ENCODE peak calls at places on chromosomes 11 and 22, in four cellular contexts. F is PC-9, O is suprapubic skin, Q is hepatocyte. E is an unnamed sample.

GRCh38 chr22:31243339-31244043 is 31.4 kb downstream of the LIMK2 start:
- DNase-seq in O (no peak), F (peak), Q (no peak), E (no peak)

GRCh38 chr11:93234602-93235207 is 36.9 kb upstream of the SLC36A4 start:
- DNase-seq in O (peak), Q (peak), F (peak), E (peak)

GRCh38 chr11:119892311-119892808 is 163.4 kb upstream of the NECTIN1 start:
- DNase-seq in F (no peak), O (no peak), Q (no peak), E (no peak)

GRCh38 chr11:101509911-101510310 is 73.9 kb downstream of the TRPC6 start:
- DNase-seq in F (no peak), O (no peak), Q (peak), E (no peak)

GRCh38 chr22:33796494-33796893 is 123.8 kb downstream of the LARGE1 start:
- DNase-seq in O (no peak), Q (no peak), F (no peak), E (no peak)

GRCh38 chr11:113151502-113151901 is 162.9 kb upstream of the TTC12 start:
- DNase-seq in F (no peak), O (no peak), Q (peak), E (no peak)

GRCh38 chr11:116137753-116138152 is 633.5 kb upstream of the CADM1 start:
- DNase-seq in O (no peak), Q (no peak), F (no peak), E (no peak)

GRCh38 chr22:47810505-47811500 is 1048.4 kb downstream of the TBC1D22A start:
- DNase-seq in O (peak), Q (no peak), F (no peak), E (no peak)

GRCh38 chr11:105767945-105768344 is 158.1 kb downstream of the GRIA4 start:
- DNase-seq in O (no peak), Q (no peak), F (no peak), E (no peak)

GRCh38 chr22:33076368-33076767 is 18.2 kb upstream of the SYN3 start:
- DNase-seq in O (no peak), F (no peak), Q (peak), E (no peak)

GRCh38 chr11:62452261-62452660 is 33.4 kb downstream of the SCGB1A1 start:
- DNase-seq in F (no peak), O (no peak), Q (no peak), E (no peak)

GRCh38 chr11:45560153-45560934 is 105.1 kb downstream of the CHST1 start:
- DNase-seq in Q (no peak), F (no peak), O (no peak), E (no peak)

GRCh38 chr11:14306481-14306880 is 52.5 kb downstream of the RRAS2 start:
- DNase-seq in O (no peak), Q (no peak), F (no peak), E (no peak)

GRCh38 chr22:32674925-32675825 is 126.3 kb upstream of the TIMP3 start:
- DNase-seq in Q (no peak), O (peak), F (no peak), E (no peak)

GRCh38 chr22:17403906-17404305 is 34.6 kb downstream of the CECR2 start:
- DNase-seq in F (no peak), O (no peak), Q (no peak), E (no peak)

GRCh38 chr11:111382451-111382850 is 3.4 kb upstream of the POU2AF1 start:
- DNase-seq in Q (no peak), F (no peak), O (no peak), E (no peak)

GRCh38 chr11:62394825-62395538 is 23.9 kb upstream of the SCGB1A1 start:
- DNase-seq in F (peak), Q (peak), O (peak), E (peak)

GRCh38 chr11:73145986-73146575 is 4.0 kb upstream of the FCHSD2 start:
- DNase-seq in O (no peak), F (no peak), Q (no peak), E (no peak)

GRCh38 chr22:19514831-19515565 is 9.2 kb downstream of the CLDN5 start:
- DNase-seq in O (no peak), F (no peak), Q (no peak), E (peak)

GRCh38 chr11:100918551-100919500 is 210.8 kb downstream of the PGR start:
- DNase-seq in F (peak), Q (no peak), O (no peak), E (no peak)

GRCh38 chr11:111155021-111155420 is 90.5 kb upstream of the POU2AF2 start:
- DNase-seq in O (no peak), Q (no peak), F (no peak), E (no peak)

GRCh38 chr11:88015170-88015569 is 160.1 kb downstream of the RAB38 start:
- DNase-seq in O (no peak), F (no peak), Q (no peak), E (no peak)

DNA sequence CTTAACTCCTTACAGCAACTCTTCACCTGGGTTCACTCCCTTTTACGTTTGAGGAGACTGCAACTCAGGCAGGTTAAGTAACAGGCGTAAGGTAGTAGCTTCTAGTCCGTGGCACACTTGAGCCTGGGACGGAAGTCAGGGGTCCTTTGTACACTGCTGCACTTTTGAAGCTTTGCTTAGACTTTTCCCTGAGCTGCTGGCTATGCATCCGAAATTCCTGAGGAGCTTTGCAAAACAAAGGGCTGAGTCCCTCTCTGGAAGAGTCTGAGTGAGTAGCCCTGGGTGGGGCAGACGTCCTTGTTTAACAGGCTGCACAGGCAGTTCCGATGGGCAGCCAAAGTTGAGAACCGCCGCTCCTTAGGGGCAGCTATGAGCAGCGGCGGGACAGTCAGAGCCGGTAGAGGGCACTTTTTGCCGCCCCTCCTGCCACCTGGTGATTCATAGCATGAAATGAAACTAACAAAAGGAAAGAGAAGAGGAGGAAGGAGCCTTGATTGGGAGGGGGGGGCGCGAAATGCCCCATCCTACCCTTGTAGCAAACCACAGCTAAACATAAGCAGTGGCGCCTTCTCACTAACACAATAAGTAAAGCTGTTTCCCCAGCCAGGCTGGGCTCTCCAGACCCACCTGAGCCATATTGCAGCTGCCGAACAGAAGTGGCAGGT is 1.4 kb downstream of the TMEM109 start:
- DNase-seq in Q (peak), F (peak), O (no peak), E (peak)
- TF ChIP-seq CTCF in Q (peak), F (peak), O (no peak), E (no peak)

GRCh38 chr22:27885977-27886842 is 32.8 kb downstream of the PITPNB start:
- DNase-seq in Q (peak), O (no peak), F (peak), E (peak)
- TF ChIP-seq CTCF in Q (peak), O (peak), F (peak), E (peak)

DNA sequence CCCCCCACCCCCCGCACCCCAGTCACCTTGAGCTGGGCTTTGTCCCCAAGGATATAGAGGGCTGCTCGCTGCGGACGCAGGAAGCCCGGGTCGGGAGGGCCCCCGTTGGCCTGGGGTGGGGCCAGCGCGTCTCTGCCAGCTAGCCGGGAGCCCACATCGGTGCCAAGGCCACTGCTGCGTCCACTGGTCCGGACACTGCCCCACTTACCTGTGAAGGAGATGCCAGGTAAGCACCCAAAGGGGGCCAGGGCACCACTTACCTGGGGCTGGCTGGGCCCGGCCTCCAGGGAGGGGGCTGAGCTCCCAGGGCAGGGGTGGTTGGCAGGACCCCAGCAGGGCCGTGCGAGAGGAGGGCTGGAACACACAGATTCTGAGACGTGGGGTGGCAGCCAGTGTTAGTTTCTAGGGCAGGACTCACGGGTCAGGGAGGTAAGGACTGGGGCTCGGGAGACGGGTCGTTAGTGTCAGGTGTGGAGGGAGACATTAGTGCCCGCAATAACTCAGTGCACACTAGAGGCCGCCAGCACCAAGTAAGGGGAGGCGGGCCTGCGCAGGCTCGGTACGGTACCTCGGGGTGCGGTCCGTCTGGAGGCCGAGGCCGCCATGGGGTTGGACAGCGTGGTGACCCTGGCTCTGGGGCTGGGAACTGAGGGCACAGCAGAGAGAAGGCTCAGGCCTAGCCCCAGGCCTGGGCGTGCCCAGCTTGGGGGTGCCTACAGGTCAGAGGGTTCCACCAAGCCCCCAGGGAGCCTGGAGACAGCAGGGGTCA is 18.2 kb downstream of the SBF1 start:
- DNase-seq in F (no peak), Q (no peak), O (no peak), E (no peak)
- TF ChIP-seq CTCF in F (peak), Q (peak), O (no peak), E (no peak)

DNA sequence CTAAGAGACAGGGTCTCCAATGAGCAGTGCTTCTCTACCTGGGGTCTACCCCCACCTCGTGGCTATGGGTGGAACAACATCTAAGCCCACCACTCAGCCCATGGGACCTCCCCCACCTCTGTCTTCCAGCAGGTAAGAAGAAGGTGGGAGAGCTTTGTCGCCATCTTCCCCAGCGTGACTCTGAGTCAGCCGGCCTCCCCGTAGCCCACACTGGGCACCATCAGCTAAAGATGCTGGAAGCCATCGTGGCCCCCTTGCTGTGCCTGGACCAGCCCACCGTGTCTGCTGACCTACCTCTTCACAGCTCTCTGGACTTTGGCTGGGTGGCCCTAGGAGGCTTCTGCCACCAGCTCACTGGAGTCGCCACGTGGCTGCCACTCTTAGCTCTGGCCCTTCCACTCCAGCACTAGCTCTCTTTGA is 954 bp downstream of the C11orf86 start:
- DNase-seq in Q (peak), F (peak), O (no peak), E (peak)
- TF ChIP-seq CTCF in Q (peak), F (peak), O (no peak), E (peak)

GRCh38 chr22:27925331-27925730 is 6.3 kb upstream of the PITPNB start:
- DNase-seq in O (no peak), F (no peak), Q (no peak), E (no peak)

GRCh38 chr22:27918351-27919221 is 470 bp downstream of the PITPNB start:
- DNase-seq in Q (peak), O (peak), F (peak), E (peak)

GRCh38 chr22:27919222-27919942 is at the start of gene PITPNB:
- DNase-seq in F (peak), O (peak), Q (peak), E (peak)

DNA sequence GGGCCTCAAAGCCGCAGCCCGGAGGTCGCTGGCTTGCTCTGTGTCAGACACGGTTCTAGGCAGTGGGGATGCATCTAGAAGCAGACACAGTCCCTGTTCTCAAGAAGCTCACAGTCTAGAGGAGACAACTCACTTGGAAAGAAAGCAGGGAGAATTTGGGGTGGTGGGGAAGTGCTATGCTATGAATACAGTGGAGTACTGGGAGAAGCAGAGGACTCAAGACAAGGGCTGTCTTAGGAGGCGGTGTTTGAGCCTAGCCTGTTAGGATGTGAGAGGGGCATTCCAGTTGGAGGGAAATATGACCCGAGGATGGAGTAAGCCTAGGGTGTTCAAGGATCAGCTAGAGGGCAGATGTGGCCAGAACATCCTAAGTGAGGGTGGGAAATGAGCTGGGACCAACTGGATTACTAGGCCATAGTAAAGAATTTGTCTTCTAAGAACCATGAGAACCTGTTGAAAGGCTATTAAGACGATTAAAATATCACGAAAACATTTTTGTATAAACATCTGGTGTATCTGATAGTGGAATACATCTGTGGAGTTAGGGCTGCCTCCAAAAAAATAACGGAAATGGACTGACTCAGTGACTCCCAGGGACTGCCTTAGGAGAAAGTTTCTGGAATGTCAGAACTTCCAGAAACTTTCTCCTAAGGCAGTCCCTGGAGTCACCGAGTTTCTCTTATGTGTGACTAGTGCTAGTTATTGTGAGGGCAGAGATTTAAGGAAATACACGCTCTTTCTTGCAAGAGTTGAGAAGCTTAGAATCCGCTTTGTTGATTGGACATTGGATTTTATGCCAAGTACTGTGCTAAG is 1.1 kb upstream of the PITPNB start:
- DNase-seq in Q (peak), F (peak), O (no peak), E (no peak)
- TF ChIP-seq CTCF in Q (no peak), F (no peak), O (no peak), E (no peak)

DNA sequence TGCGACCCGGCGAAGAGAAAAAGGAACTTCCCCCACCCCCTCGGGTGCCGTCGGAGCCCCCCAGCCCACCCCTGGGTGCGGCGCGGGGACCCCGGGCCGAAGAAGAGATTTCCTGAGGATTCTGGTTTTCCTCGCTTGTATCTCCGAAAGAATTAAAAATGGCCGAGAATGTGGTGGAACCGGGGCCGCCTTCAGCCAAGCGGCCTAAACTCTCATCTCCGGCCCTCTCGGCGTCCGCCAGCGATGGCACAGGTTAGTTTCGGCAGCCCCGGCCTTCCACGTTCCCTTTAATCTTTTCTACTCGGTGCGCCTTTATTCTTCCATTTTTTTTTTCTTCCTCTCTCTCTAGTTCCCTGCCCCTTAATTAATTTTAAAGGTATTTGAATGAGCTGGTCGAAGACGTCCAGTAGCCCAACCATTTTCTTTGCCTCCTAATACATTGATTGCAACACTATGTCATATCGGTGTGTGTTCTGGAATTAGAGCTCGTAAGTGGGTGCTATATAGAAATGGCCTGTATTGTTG is 517 bp downstream of the EP300 start:
- DNase-seq in O (no peak), F (peak), Q (peak), E (peak)
- TF ChIP-seq CTCF in O (no peak), F (peak), Q (no peak), E (no peak)

E was measured in glutamatergic neuron.